ENCODE peak calls at places on chromosomes 2 and 18, in six cellular contexts. W, G, O, D, L and B are unnamed samples.

GRCh38 chr2:136212426-136213378 is 94.8 kb upstream of the CXCR4 start:
- DNase-seq in D (no peak), W (peak), O (peak), G (no peak), L (no peak), B (no peak)

GRCh38 chr2:186554850-186555785 is 34.7 kb upstream of the ITGAV start:
- DNase-seq in L (no peak), G (peak), D (peak), W (no peak), O (no peak), B (no peak)

GRCh38 chr2:199315299-199316179 is 142.2 kb downstream of the SATB2 start:
- DNase-seq in W (no peak), G (peak), D (peak), O (peak), L (peak), B (peak)

GRCh38 chr2:176999331-176999730 is 213.3 kb upstream of the HNRNPA3 start:
- DNase-seq in O (no peak), W (no peak), G (peak), D (peak), L (no peak), B (no peak)

GRCh38 chr2:47651296-47651695 is 131.6 kb upstream of the MSH6 start:
- DNase-seq in L (no peak), O (no peak), G (no peak), W (no peak), D (no peak), B (no peak)

GRCh38 chr2:190468814-190469569 is 60.8 kb downstream of the MFSD6 start:
- DNase-seq in G (peak), L (peak), O (peak), D (peak), W (no peak), B (peak)

GRCh38 chr2:159637988-159638501 is 21.7 kb upstream of the BAZ2B start:
- DNase-seq in G (peak), L (no peak), O (no peak), D (peak), W (no peak), B (peak)

GRCh38 chr2:231673348-231673770 is 35.0 kb upstream of the PTMA start:
- DNase-seq in G (peak), W (no peak), D (peak), O (peak), L (peak), B (no peak)

GRCh38 chr2:68282814-68283812 is 30.8 kb upstream of the PPP3R1 start:
- DNase-seq in G (peak), D (peak), O (peak), W (peak), L (no peak), B (peak)

GRCh38 chr2:218252509-218253247 is 8.1 kb upstream of the GPBAR1 start:
- DNase-seq in L (no peak), G (peak), W (no peak), O (no peak), D (no peak), B (no peak)

GRCh38 chr2:174492963-174493431 is 6.2 kb upstream of the GPR155 start:
- DNase-seq in O (no peak), G (no peak), L (no peak), D (no peak), W (peak), B (no peak)

GRCh38 chr2:198347349-198347748 is 543.0 kb downstream of the PLCL1 start:
- DNase-seq in O (no peak), G (peak), W (no peak), L (no peak), D (no peak), B (no peak)

GRCh38 chr18:67508146-67508545 is 8.4 kb downstream of the DSEL start:
- DNase-seq in W (no peak), L (no peak), D (no peak), O (no peak), G (peak), B (no peak)

GRCh38 chr2:99881901-99882591 is 260.3 kb downstream of the AFF3 start:
- DNase-seq in D (peak), W (no peak), O (peak), G (peak), L (no peak), B (peak)

GRCh38 chr2:128319773-128320608 is 1.3 kb upstream of the HS6ST1 start:
- DNase-seq in W (no peak), D (no peak), O (no peak), L (no peak), G (no peak), B (no peak)

GRCh38 chr18:73462092-73462491 is 594.3 kb upstream of the NETO1 start:
- DNase-seq in D (peak), O (no peak), G (peak), W (no peak), L (no peak), B (peak)

GRCh38 chr2:8985561-8986326 is 17.7 kb downstream of the MBOAT2 start:
- DNase-seq in O (no peak), D (peak), G (peak), L (no peak), W (no peak), B (no peak)

GRCh38 chr2:133253793-133254192 is 314.5 kb downstream of the NCKAP5 start:
- DNase-seq in D (no peak), G (peak), O (no peak), W (no peak), L (no peak), B (no peak)

GRCh38 chr2:215736653-215737290 is 276.6 kb downstream of the MREG start:
- DNase-seq in L (no peak), W (no peak), D (peak), O (peak), G (peak), B (peak)

GRCh38 chr2:169221745-169222369 is 140.5 kb downstream of the LRP2 start:
- DNase-seq in O (peak), L (no peak), D (no peak), W (peak), G (peak), B (no peak)

GRCh38 chr2:201932511-201932910 is 101.1 kb upstream of the FZD7 start:
- DNase-seq in G (no peak), W (no peak), O (no peak), L (no peak), D (no peak), B (no peak)

GRCh38 chr18:2223394-2223793 is 347.9 kb downstream of the METTL4 start:
- DNase-seq in L (no peak), D (peak), O (peak), W (no peak), G (peak), B (no peak)

GRCh38 chr18:8937112-8937641 is 165.3 kb upstream of the NDUFV2 start:
- DNase-seq in G (peak), D (peak), W (no peak), O (no peak), L (no peak), B (no peak)

GRCh38 chr2:233021771-233022170 is 8.7 kb upstream of the NGEF start:
- DNase-seq in G (peak), L (no peak), D (no peak), O (no peak), W (no peak), B (no peak)

GRCh38 chr2:110992886-110993285 is 127.8 kb upstream of the BCL2L11 start:
- DNase-seq in G (no peak), O (no peak), D (no peak), L (no peak), W (no peak), B (no peak)

GRCh38 chr2:24919977-24920812 is at the start of gene ADCY3:
- DNase-seq in O (peak), G (peak), D (peak), L (peak), W (peak), B (peak)

GRCh38 chr2:224954980-224955379 is 87.3 kb downstream of the DOCK10 start:
- DNase-seq in O (no peak), G (no peak), D (no peak), W (no peak), L (no peak), B (no peak)

GRCh38 chr2:105454801-105455485 is 56.1 kb upstream of the FHL2 start:
- DNase-seq in D (peak), G (peak), O (peak), L (peak), W (peak), B (peak)

GRCh38 chr2:50466694-50467093 is 565.2 kb downstream of the NRXN1 start:
- DNase-seq in W (no peak), O (no peak), L (no peak), D (no peak), G (no peak), B (no peak)

GRCh38 chr2:161075701-161076100 is 84.5 kb upstream of the TANK start:
- DNase-seq in W (no peak), G (peak), D (no peak), L (no peak), O (no peak), B (no peak)

GRCh38 chr2:105125428-105125827 is 87.6 kb downstream of the MRPS9 start:
- DNase-seq in L (no peak), O (no peak), D (peak), W (no peak), G (no peak), B (no peak)

GRCh38 chr2:71463342-71463654 is 9.9 kb downstream of the DYSF start:
- DNase-seq in W (no peak), G (no peak), L (no peak), D (no peak), O (no peak), B (no peak)

DNA sequence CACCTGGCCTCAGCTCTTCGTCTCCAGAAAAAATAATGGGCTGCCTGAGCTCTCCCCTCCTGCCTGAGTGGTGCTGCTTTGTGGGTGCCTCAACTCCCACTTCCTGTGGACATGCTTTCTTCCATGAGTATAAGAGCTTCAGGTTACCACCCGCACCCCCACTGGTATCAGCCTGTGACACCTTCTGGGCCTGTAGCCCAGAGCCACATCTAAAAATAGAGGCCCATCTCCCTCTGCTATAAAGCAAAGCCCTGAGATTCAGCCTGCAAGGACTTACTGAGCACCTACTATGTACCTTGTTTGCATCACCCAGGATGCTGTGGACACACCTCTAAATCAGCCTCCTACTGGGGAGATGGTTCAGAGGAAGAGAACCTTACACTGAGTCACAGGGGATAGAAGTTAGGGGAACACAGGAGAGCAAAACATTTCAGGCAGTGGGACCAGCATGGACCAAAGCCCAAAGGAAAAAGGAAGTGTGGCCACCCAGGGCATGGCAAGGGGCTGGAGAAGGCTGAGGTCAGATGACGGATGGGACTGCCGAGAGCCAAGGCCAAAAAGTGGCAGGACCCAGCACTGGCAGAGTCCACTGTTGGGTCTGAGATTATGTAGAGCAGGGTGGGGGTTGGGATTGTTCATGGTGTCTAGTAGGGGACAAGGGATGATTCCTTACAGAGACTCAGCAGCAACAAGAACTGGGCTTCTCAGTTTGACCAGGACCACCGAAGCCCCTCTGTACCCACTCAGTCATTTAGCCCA is 123.7 kb upstream of the PPP1CB start:
- DNase-seq in G (peak), D (peak), O (no peak), L (no peak), W (no peak), B (no peak)
- H3K4me3 ChIP-seq in G (no peak), D (no peak), O (no peak), L (no peak), W (no peak), B (no peak)

GRCh38 chr2:85235281-85235680 is 92.5 kb downstream of the TGOLN2 start:
- DNase-seq in G (no peak), D (no peak), O (no peak), L (no peak), W (no peak), B (no peak)
- H3K4me3 ChIP-seq in G (no peak), D (no peak), O (no peak), L (no peak), W (no peak), B (no peak)

GRCh38 chr18:12911025-12911927 is 27.2 kb upstream of the PTPN2 start:
- DNase-seq in D (no peak), W (peak), L (no peak), G (peak), O (no peak), B (peak)
- H3K4me3 ChIP-seq in D (peak), W (peak), L (peak), G (no peak), O (no peak), B (no peak)

GRCh38 chr18:74996055-74996454 is 212.9 kb downstream of the PTGR3 start:
- DNase-seq in G (no peak), W (no peak), D (no peak), L (no peak), O (no peak), B (no peak)
- H3K4me3 ChIP-seq in G (no peak), W (no peak), D (no peak), L (no peak), O (no peak), B (no peak)

GRCh38 chr18:24072743-24073142 is 58.2 kb downstream of the TTC39C start:
- DNase-seq in D (no peak), W (no peak), L (no peak), O (no peak), G (no peak), B (no peak)
- H3K4me3 ChIP-seq in D (no peak), W (no peak), L (no peak), O (no peak), G (no peak), B (no peak)

GRCh38 chr18:54606835-54607212 is 15.8 kb downstream of the DYNAP start:
- DNase-seq in O (peak), G (no peak), W (no peak), D (no peak), L (no peak), B (no peak)
- H3K4me3 ChIP-seq in O (no peak), G (no peak), W (no peak), D (no peak), L (peak), B (no peak)

GRCh38 chr18:68721681-68722583 is 7.0 kb upstream of the TMX3 start:
- DNase-seq in O (no peak), W (peak), D (peak), G (no peak), L (no peak), B (peak)
- H3K4me3 ChIP-seq in O (no peak), W (peak), D (peak), G (peak), L (no peak), B (peak)

GRCh38 chr18:24268784-24269550 is 128.7 kb downstream of the OSBPL1A start:
- DNase-seq in L (no peak), G (no peak), W (no peak), D (no peak), O (no peak), B (no peak)

GRCh38 chr18:24270358-24270936 is 127.2 kb downstream of the OSBPL1A start:
- DNase-seq in L (no peak), D (no peak), O (no peak), G (no peak), W (no peak), B (peak)

GRCh38 chr18:24273596-24273995 is 124.0 kb downstream of the OSBPL1A start:
- DNase-seq in O (no peak), G (no peak), W (no peak), D (no peak), L (peak), B (peak)

GRCh38 chr18:24271381-24272331 is 126.0 kb downstream of the OSBPL1A start:
- DNase-seq in D (peak), G (peak), L (peak), W (no peak), O (peak), B (peak)

DNA sequence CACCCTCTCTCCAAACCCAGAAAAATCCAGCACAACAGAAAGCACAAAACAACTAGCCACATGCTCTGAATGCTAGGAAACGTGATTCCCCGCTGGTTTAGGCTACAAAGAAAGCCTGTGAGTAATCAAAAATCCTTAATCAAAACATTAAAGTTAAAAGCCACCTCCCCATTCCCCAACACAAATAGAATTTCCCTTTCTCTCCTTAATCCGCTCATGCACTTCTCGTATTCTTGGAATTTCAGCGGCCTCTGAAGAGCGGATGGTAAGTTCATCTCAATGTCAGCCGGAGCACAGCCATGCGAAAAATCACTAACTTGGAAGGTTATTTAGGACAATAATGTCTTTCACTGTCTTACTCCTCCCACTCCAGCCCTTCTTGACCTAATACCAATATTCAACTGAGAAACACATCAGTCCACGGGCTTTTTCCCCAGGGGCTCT is 126.7 kb downstream of the OSBPL1A start:
- DNase-seq in O (no peak), L (no peak), D (peak), W (no peak), G (peak), B (peak)
- H3K4me3 ChIP-seq in O (peak), L (peak), D (peak), W (no peak), G (peak), B (peak)

DNA sequence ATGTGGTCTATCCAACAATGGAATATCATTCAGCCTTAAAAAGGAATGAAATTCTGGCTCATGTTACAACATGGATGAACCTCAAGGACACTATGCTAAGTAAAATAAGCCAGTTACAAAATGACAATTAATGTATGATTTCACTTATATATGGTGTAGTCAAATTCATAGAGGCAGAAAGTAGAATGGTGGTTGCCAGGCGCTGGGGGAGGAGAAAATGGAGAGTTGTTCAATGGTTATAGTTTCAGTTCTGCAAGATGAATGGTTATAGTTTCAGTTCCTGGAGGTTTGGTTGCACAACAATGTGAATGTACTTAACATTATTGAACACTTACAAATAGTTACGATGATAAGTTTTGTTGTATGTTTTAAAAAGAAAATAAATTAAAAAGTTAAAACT is 79.2 kb upstream of the IL1R2 start:
- DNase-seq in O (no peak), L (no peak), D (no peak), G (no peak), W (no peak), B (no peak)
- H3K4me3 ChIP-seq in O (no peak), L (no peak), D (no peak), G (no peak), W (no peak), B (no peak)